ENCODE peak calls at places on chromosomes 16 and 17, in seven cellular contexts. One of them, this sample, is unnamed. For H3K4me1, the result is how much of the 10 kb centered on the place peaks cover.

GRCh38 chr16:87575027-87575804 is 27.1 kb upstream of the JPH3 start:
- DNase-seq in colonic mucosa: no peak
- DNase-seq in mucosa of descending colon: no peak
- DNase-seq in cardiac muscle cell: peak
- DNase-seq in left ventricle myocardium inferior: no peak
- DNase-seq in Peyer's patch: no peak
- DNase-seq in BE2C: no peak
- DNase-seq in this sample: no peak

GRCh38 chr17:1229354-1229890 is 40.8 kb upstream of the BHLHA9 start:
- DNase-seq in colonic mucosa: peak
- DNase-seq in mucosa of descending colon: peak
- DNase-seq in cardiac muscle cell: peak
- DNase-seq in left ventricle myocardium inferior: peak
- DNase-seq in Peyer's patch: peak
- DNase-seq in BE2C: no peak
- DNase-seq in this sample: peak

GRCh38 chr17:20156196-20157077 is 147.3 kb downstream of the SPECC1 start:
- DNase-seq in colonic mucosa: peak
- DNase-seq in mucosa of descending colon: peak
- DNase-seq in cardiac muscle cell: peak
- DNase-seq in left ventricle myocardium inferior: no peak
- DNase-seq in Peyer's patch: peak
- DNase-seq in BE2C: no peak
- DNase-seq in this sample: peak

GRCh38 chr17:15920758-15921239 is 24.1 kb upstream of the ADORA2B start:
- DNase-seq in colonic mucosa: no peak
- DNase-seq in mucosa of descending colon: no peak
- DNase-seq in cardiac muscle cell: peak
- DNase-seq in left ventricle myocardium inferior: no peak
- DNase-seq in Peyer's patch: peak
- DNase-seq in BE2C: no peak
- DNase-seq in this sample: no peak

GRCh38 chr17:17742133-17742621 is 60.9 kb downstream of the RAI1 start:
- DNase-seq in colonic mucosa: no peak
- DNase-seq in mucosa of descending colon: no peak
- DNase-seq in cardiac muscle cell: peak
- DNase-seq in left ventricle myocardium inferior: no peak
- DNase-seq in Peyer's patch: no peak
- DNase-seq in BE2C: no peak
- DNase-seq in this sample: no peak

GRCh38 chr17:50949128-50950001 is 83.2 kb upstream of the TOB1 start:
- DNase-seq in colonic mucosa: no peak
- DNase-seq in mucosa of descending colon: no peak
- DNase-seq in cardiac muscle cell: no peak
- DNase-seq in left ventricle myocardium inferior: no peak
- DNase-seq in Peyer's patch: no peak
- DNase-seq in BE2C: no peak
- DNase-seq in this sample: no peak

GRCh38 chr17:78040561-78041400 is 82.3 kb downstream of the TNRC6C start:
- DNase-seq in colonic mucosa: peak
- DNase-seq in mucosa of descending colon: peak
- DNase-seq in cardiac muscle cell: peak
- DNase-seq in left ventricle myocardium inferior: peak
- DNase-seq in Peyer's patch: peak
- DNase-seq in BE2C: peak
- DNase-seq in this sample: peak

GRCh38 chr16:11619327-11619851 is 32.7 kb upstream of the LITAF start:
- DNase-seq in colonic mucosa: no peak
- DNase-seq in mucosa of descending colon: no peak
- DNase-seq in cardiac muscle cell: no peak
- DNase-seq in left ventricle myocardium inferior: no peak
- DNase-seq in Peyer's patch: no peak
- DNase-seq in BE2C: no peak
- DNase-seq in this sample: no peak

GRCh38 chr17:28878981-28879380 is 18.6 kb downstream of the FLOT2 start:
- DNase-seq in colonic mucosa: peak
- DNase-seq in mucosa of descending colon: no peak
- DNase-seq in cardiac muscle cell: peak
- DNase-seq in left ventricle myocardium inferior: no peak
- DNase-seq in Peyer's patch: peak
- DNase-seq in BE2C: peak
- DNase-seq in this sample: no peak

GRCh38 chr17:8946476-8946875 is 19.0 kb downstream of the PIK3R5 start:
- DNase-seq in colonic mucosa: no peak
- DNase-seq in mucosa of descending colon: no peak
- DNase-seq in cardiac muscle cell: peak
- DNase-seq in left ventricle myocardium inferior: no peak
- DNase-seq in Peyer's patch: no peak
- DNase-seq in BE2C: no peak
- DNase-seq in this sample: no peak

GRCh38 chr16:29915590-29916247 is 10.3 kb downstream of the KCTD13 start:
- DNase-seq in colonic mucosa: no peak
- DNase-seq in mucosa of descending colon: no peak
- DNase-seq in cardiac muscle cell: peak
- DNase-seq in left ventricle myocardium inferior: no peak
- DNase-seq in Peyer's patch: no peak
- DNase-seq in BE2C: no peak
- DNase-seq in this sample: no peak

GRCh38 chr17:58414596-58414997 is 2.7 kb downstream of the RNF43 start:
- DNase-seq in colonic mucosa: no peak
- DNase-seq in mucosa of descending colon: no peak
- DNase-seq in cardiac muscle cell: no peak
- DNase-seq in left ventricle myocardium inferior: no peak
- DNase-seq in Peyer's patch: no peak
- DNase-seq in BE2C: no peak
- DNase-seq in this sample: no peak

GRCh38 chr17:75406222-75406615 is 741 bp upstream of the GRB2 start:
- DNase-seq in colonic mucosa: peak
- DNase-seq in mucosa of descending colon: peak
- DNase-seq in cardiac muscle cell: peak
- DNase-seq in left ventricle myocardium inferior: no peak
- DNase-seq in Peyer's patch: peak
- DNase-seq in BE2C: no peak
- DNase-seq in this sample: no peak

GRCh38 chr16:74740795-74741304 is 33.8 kb downstream of the FA2H start:
- DNase-seq in colonic mucosa: peak
- DNase-seq in mucosa of descending colon: peak
- DNase-seq in cardiac muscle cell: no peak
- DNase-seq in left ventricle myocardium inferior: no peak
- DNase-seq in Peyer's patch: peak
- DNase-seq in BE2C: no peak
- DNase-seq in this sample: no peak

GRCh38 chr17:59296190-59296589 is 35.3 kb upstream of the YPEL2 start:
- DNase-seq in colonic mucosa: no peak
- DNase-seq in mucosa of descending colon: no peak
- DNase-seq in cardiac muscle cell: no peak
- DNase-seq in left ventricle myocardium inferior: no peak
- DNase-seq in Peyer's patch: no peak
- DNase-seq in BE2C: no peak
- DNase-seq in this sample: no peak

GRCh38 chr17:42286411-42287295 is 1.6 kb upstream of the STAT5A start:
- DNase-seq in colonic mucosa: peak
- DNase-seq in mucosa of descending colon: no peak
- DNase-seq in cardiac muscle cell: no peak
- DNase-seq in left ventricle myocardium inferior: peak
- DNase-seq in Peyer's patch: no peak
- DNase-seq in BE2C: no peak
- DNase-seq in this sample: no peak

GRCh38 chr17:67044016-67044772 is at the start of gene CACNG1:
- DNase-seq in colonic mucosa: no peak
- DNase-seq in mucosa of descending colon: no peak
- DNase-seq in cardiac muscle cell: no peak
- DNase-seq in left ventricle myocardium inferior: no peak
- DNase-seq in Peyer's patch: no peak
- DNase-seq in BE2C: no peak
- DNase-seq in this sample: no peak

GRCh38 chr16:17106243-17106791 is 364.4 kb downstream of the XYLT1 start:
- DNase-seq in colonic mucosa: no peak
- DNase-seq in mucosa of descending colon: no peak
- DNase-seq in cardiac muscle cell: no peak
- DNase-seq in left ventricle myocardium inferior: no peak
- DNase-seq in Peyer's patch: no peak
- DNase-seq in BE2C: no peak
- DNase-seq in this sample: no peak

GRCh38 chr17:4806770-4807533 is at the start of gene PLD2:
- DNase-seq in colonic mucosa: peak
- DNase-seq in mucosa of descending colon: peak
- DNase-seq in cardiac muscle cell: peak
- DNase-seq in left ventricle myocardium inferior: peak
- DNase-seq in Peyer's patch: peak
- DNase-seq in BE2C: peak
- DNase-seq in this sample: peak

GRCh38 chr16:78407191-78407590 is 307.7 kb downstream of the WWOX start:
- DNase-seq in colonic mucosa: no peak
- DNase-seq in mucosa of descending colon: no peak
- DNase-seq in cardiac muscle cell: no peak
- DNase-seq in left ventricle myocardium inferior: no peak
- DNase-seq in Peyer's patch: no peak
- DNase-seq in BE2C: no peak
- DNase-seq in this sample: no peak

GRCh38 chr17:77728022-77728671 is 230.4 kb upstream of the TNRC6C start:
- DNase-seq in colonic mucosa: peak
- DNase-seq in mucosa of descending colon: no peak
- DNase-seq in cardiac muscle cell: peak
- DNase-seq in left ventricle myocardium inferior: peak
- DNase-seq in Peyer's patch: no peak
- DNase-seq in BE2C: peak
- DNase-seq in this sample: peak

GRCh38 chr17:51901242-51901641 is 257.3 kb downstream of the CA10 start:
- DNase-seq in colonic mucosa: no peak
- DNase-seq in mucosa of descending colon: no peak
- DNase-seq in cardiac muscle cell: no peak
- DNase-seq in left ventricle myocardium inferior: no peak
- DNase-seq in Peyer's patch: no peak
- DNase-seq in BE2C: no peak
- DNase-seq in this sample: no peak

GRCh38 chr17:48162946-48163506 is 55.5 kb downstream of the SNX11 start:
- DNase-seq in colonic mucosa: peak
- DNase-seq in mucosa of descending colon: peak
- DNase-seq in cardiac muscle cell: peak
- DNase-seq in left ventricle myocardium inferior: no peak
- DNase-seq in Peyer's patch: no peak
- DNase-seq in BE2C: peak
- DNase-seq in this sample: no peak

GRCh38 chr16:4360538-4361021 is 9.5 kb upstream of the PAM16 start:
- DNase-seq in colonic mucosa: no peak
- DNase-seq in mucosa of descending colon: no peak
- DNase-seq in cardiac muscle cell: peak
- DNase-seq in left ventricle myocardium inferior: no peak
- DNase-seq in Peyer's patch: no peak
- DNase-seq in BE2C: peak
- DNase-seq in this sample: no peak

GRCh38 chr16:56269824-56270684 is 78.8 kb downstream of the GNAO1 start:
- DNase-seq in colonic mucosa: no peak
- DNase-seq in mucosa of descending colon: peak
- DNase-seq in cardiac muscle cell: peak
- DNase-seq in left ventricle myocardium inferior: no peak
- DNase-seq in Peyer's patch: no peak
- DNase-seq in BE2C: peak
- DNase-seq in this sample: peak
- TF ChIP-seq CTCF in colonic mucosa: no peak
- TF ChIP-seq CTCF in mucosa of descending colon: no peak
- TF ChIP-seq CTCF in cardiac muscle cell: peak
- TF ChIP-seq CTCF in left ventricle myocardium inferior: peak
- TF ChIP-seq CTCF in Peyer's patch: peak
- TF ChIP-seq CTCF in BE2C: peak
- TF ChIP-seq CTCF in this sample: peak

GRCh38 chr17:61406871-61407210 is 7.2 kb downstream of the TBX2 start:
- DNase-seq in colonic mucosa: no peak
- DNase-seq in mucosa of descending colon: no peak
- DNase-seq in cardiac muscle cell: no peak
- DNase-seq in left ventricle myocardium inferior: no peak
- DNase-seq in Peyer's patch: peak
- DNase-seq in BE2C: no peak
- DNase-seq in this sample: no peak
- H3K4me3 ChIP-seq in colonic mucosa: no peak
- H3K4me3 ChIP-seq in mucosa of descending colon: no peak
- H3K4me3 ChIP-seq in cardiac muscle cell: no peak
- H3K4me3 ChIP-seq in left ventricle myocardium inferior: peak
- H3K4me3 ChIP-seq in Peyer's patch: no peak
- H3K4me3 ChIP-seq in BE2C: no peak
- H3K4me3 ChIP-seq in this sample: no peak

DNA sequence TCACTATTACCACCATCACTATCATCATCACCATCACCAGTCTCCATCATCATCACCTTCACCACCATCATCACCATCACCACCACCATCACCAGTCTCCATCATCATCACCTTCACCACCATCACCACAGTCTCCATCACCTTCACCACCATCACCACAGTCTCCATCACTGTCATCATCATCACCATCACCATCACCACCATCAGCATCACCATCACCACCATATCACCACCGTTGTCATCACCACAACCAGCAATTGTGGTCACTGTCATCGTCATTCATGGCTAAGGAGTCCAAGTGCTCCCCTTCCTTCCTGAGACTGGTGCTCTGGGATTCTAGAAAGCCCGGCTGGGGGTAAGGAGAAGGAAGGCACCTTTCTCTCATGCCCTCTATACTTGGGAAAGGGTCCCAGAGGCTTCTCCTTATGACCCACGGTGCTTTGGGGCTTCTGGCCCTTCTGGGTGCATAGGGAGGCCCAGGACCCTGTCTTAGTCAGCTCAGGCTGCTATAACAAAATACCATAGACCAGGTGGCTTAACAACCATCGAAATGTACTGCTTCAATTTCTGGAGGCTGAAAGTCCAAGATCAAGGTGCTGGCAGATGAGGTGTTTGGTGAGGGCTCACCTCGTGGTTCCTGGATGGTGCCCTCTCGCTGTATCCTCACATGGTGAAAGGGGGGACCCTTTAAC is 93.4 kb upstream of the GSE1 start:
- DNase-seq in colonic mucosa: no peak
- DNase-seq in mucosa of descending colon: no peak
- DNase-seq in cardiac muscle cell: no peak
- DNase-seq in left ventricle myocardium inferior: no peak
- DNase-seq in Peyer's patch: no peak
- DNase-seq in BE2C: no peak
- DNase-seq in this sample: no peak
- H3K4me1 ChIP-seq in colonic mucosa: under half
- H3K4me1 ChIP-seq in mucosa of descending colon: under half
- H3K4me1 ChIP-seq in cardiac muscle cell: under half
- H3K4me1 ChIP-seq in left ventricle myocardium inferior: under half
- H3K4me1 ChIP-seq in Peyer's patch: under half
- H3K4me1 ChIP-seq in BE2C: under half
- H3K4me1 ChIP-seq in this sample: under half

DNA sequence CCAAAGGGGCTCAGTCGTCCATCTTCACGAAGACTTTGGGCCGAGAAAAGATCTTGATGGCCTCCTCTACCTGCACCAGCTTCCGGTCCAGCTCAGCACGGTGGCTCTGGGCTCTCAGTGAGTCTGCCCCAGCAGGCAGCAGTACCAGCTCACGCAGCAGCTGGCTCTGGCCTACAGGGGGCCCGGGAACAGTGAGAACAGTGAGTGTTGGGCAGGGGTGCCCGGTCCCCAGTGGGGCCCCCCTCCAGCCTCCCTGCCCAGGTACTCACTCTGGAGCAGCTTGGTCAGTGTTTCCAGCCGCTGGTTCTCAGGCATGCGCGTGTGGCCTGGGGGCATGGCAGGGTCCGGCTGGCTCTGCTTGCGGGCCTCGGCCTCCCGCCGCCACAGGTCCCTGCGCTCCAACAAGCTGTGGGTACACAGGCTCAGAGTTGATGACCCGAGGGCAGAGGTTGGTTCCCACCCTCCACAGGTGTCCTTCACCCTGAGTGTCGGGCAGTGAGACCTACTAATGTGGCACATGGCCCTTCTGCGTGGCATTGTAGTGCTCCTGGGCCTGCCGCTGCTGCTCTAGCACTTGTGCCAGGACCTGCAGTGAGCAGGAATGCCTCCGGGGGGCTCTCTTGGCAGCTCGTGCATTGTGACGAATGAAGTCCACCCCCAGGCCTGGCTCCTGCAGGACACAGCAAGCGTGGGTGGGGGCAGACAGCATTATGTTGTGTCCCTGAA is 2.6 kb downstream of the PARD6A start:
- DNase-seq in colonic mucosa: no peak
- DNase-seq in mucosa of descending colon: no peak
- DNase-seq in cardiac muscle cell: peak
- DNase-seq in left ventricle myocardium inferior: no peak
- DNase-seq in Peyer's patch: no peak
- DNase-seq in BE2C: peak
- DNase-seq in this sample: no peak
- TF ChIP-seq CTCF in colonic mucosa: no peak
- TF ChIP-seq CTCF in mucosa of descending colon: no peak
- TF ChIP-seq CTCF in cardiac muscle cell: peak
- TF ChIP-seq CTCF in left ventricle myocardium inferior: no peak
- TF ChIP-seq CTCF in Peyer's patch: peak
- TF ChIP-seq CTCF in BE2C: peak
- TF ChIP-seq CTCF in this sample: no peak